ENCODE peak calls at places on chromosomes 16 and 17, in seven cellular contexts. One of them, this sample, is unnamed.

GRCh38 chr16:81880816-81881215 is 101.7 kb downstream of the PLCG2 start:
- DNase-seq in NCI-H2029: no peak
- DNase-seq in activated CD8-positive, alpha-beta T cell treated with anti-CD3 and anti-CD28 coated beads, Interleukin-2, amount 10 ng/mL, durations not matched to agents 7 days and 5 days: no peak
- DNase-seq in activated CD8-positive, alpha-beta memory T cell treated with anti-CD3 and anti-CD28 coated beads for 4 hours: no peak
- DNase-seq in fibroblast of lung: no peak
- DNase-seq in EL: no peak
- DNase-seq in anterior cingulate cortex: no peak
- DNase-seq in this sample: no peak

GRCh38 chr17:77440571-77440981 is 299.8 kb downstream of the SEC14L1 start:
- DNase-seq in NCI-H2029: no peak
- DNase-seq in activated CD8-positive, alpha-beta T cell treated with anti-CD3 and anti-CD28 coated beads, Interleukin-2, amount 10 ng/mL, durations not matched to agents 7 days and 5 days: no peak
- DNase-seq in activated CD8-positive, alpha-beta memory T cell treated with anti-CD3 and anti-CD28 coated beads for 4 hours: no peak
- DNase-seq in fibroblast of lung: no peak
- DNase-seq in EL: no peak
- DNase-seq in anterior cingulate cortex: no peak
- DNase-seq in this sample: no peak

GRCh38 chr17:9158545-9159452 is 137.5 kb downstream of the NTN1 start:
- DNase-seq in NCI-H2029: no peak
- DNase-seq in activated CD8-positive, alpha-beta T cell treated with anti-CD3 and anti-CD28 coated beads, Interleukin-2, amount 10 ng/mL, durations not matched to agents 7 days and 5 days: no peak
- DNase-seq in activated CD8-positive, alpha-beta memory T cell treated with anti-CD3 and anti-CD28 coated beads for 4 hours: no peak
- DNase-seq in fibroblast of lung: no peak
- DNase-seq in EL: no peak
- DNase-seq in anterior cingulate cortex: no peak
- DNase-seq in this sample: no peak

GRCh38 chr16:79267781-79268180 is 332.8 kb downstream of the MAF start:
- DNase-seq in NCI-H2029: no peak
- DNase-seq in activated CD8-positive, alpha-beta T cell treated with anti-CD3 and anti-CD28 coated beads, Interleukin-2, amount 10 ng/mL, durations not matched to agents 7 days and 5 days: no peak
- DNase-seq in activated CD8-positive, alpha-beta memory T cell treated with anti-CD3 and anti-CD28 coated beads for 4 hours: no peak
- DNase-seq in fibroblast of lung: no peak
- DNase-seq in EL: no peak
- DNase-seq in anterior cingulate cortex: no peak
- DNase-seq in this sample: no peak

GRCh38 chr16:87161822-87162676 is 155.1 kb downstream of the C16orf95 start:
- DNase-seq in NCI-H2029: no peak
- DNase-seq in activated CD8-positive, alpha-beta T cell treated with anti-CD3 and anti-CD28 coated beads, Interleukin-2, amount 10 ng/mL, durations not matched to agents 7 days and 5 days: peak; percentile 41
- DNase-seq in activated CD8-positive, alpha-beta memory T cell treated with anti-CD3 and anti-CD28 coated beads for 4 hours: no peak
- DNase-seq in fibroblast of lung: no peak
- DNase-seq in EL: no peak
- DNase-seq in anterior cingulate cortex: no peak
- DNase-seq in this sample: no peak

GRCh38 chr17:47703191-47703591 is 9.2 kb downstream of the TBKBP1 start:
- DNase-seq in NCI-H2029: no peak
- DNase-seq in activated CD8-positive, alpha-beta T cell treated with anti-CD3 and anti-CD28 coated beads, Interleukin-2, amount 10 ng/mL, durations not matched to agents 7 days and 5 days: peak; percentile 74
- DNase-seq in activated CD8-positive, alpha-beta memory T cell treated with anti-CD3 and anti-CD28 coated beads for 4 hours: peak; percentile 65
- DNase-seq in fibroblast of lung: no peak
- DNase-seq in EL: no peak
- DNase-seq in anterior cingulate cortex: no peak
- DNase-seq in this sample: no peak

GRCh38 chr17:4479340-4479981 is 19.2 kb upstream of the SPNS2 start:
- DNase-seq in NCI-H2029: no peak
- DNase-seq in activated CD8-positive, alpha-beta T cell treated with anti-CD3 and anti-CD28 coated beads, Interleukin-2, amount 10 ng/mL, durations not matched to agents 7 days and 5 days: no peak
- DNase-seq in activated CD8-positive, alpha-beta memory T cell treated with anti-CD3 and anti-CD28 coated beads for 4 hours: no peak
- DNase-seq in fibroblast of lung: no peak
- DNase-seq in EL: no peak
- DNase-seq in anterior cingulate cortex: no peak
- DNase-seq in this sample: peak; percentile 40

GRCh38 chr17:6775871-6776405 is at the start of gene FBXO39:
- DNase-seq in NCI-H2029: no peak
- DNase-seq in activated CD8-positive, alpha-beta T cell treated with anti-CD3 and anti-CD28 coated beads, Interleukin-2, amount 10 ng/mL, durations not matched to agents 7 days and 5 days: no peak
- DNase-seq in activated CD8-positive, alpha-beta memory T cell treated with anti-CD3 and anti-CD28 coated beads for 4 hours: no peak
- DNase-seq in fibroblast of lung: no peak
- DNase-seq in EL: peak; percentile 47
- DNase-seq in anterior cingulate cortex: no peak
- DNase-seq in this sample: no peak

GRCh38 chr17:57186231-57187019 is 69.9 kb upstream of the MSI2 start:
- DNase-seq in NCI-H2029: peak; percentile 33
- DNase-seq in activated CD8-positive, alpha-beta T cell treated with anti-CD3 and anti-CD28 coated beads, Interleukin-2, amount 10 ng/mL, durations not matched to agents 7 days and 5 days: no peak
- DNase-seq in activated CD8-positive, alpha-beta memory T cell treated with anti-CD3 and anti-CD28 coated beads for 4 hours: no peak
- DNase-seq in fibroblast of lung: no peak
- DNase-seq in EL: no peak
- DNase-seq in anterior cingulate cortex: no peak
- DNase-seq in this sample: no peak

This sample was measured in ACHN.